ENCODE peak calls at places on chromosome 5, in four cellular contexts. One of them, this sample, is unnamed.

GRCh38 chr5:4873656-4874055 is 266.5 kb upstream of the ADAMTS16 start:
- DNase-seq in HepG2: no peak
- DNase-seq in HCT116: no peak
- DNase-seq in K562: no peak
- DNase-seq in this sample: no peak

GRCh38 chr5:41193462-41194166 is 19.7 kb downstream of the C6 start:
- DNase-seq in HCT116: no peak
- DNase-seq in K562: no peak
- DNase-seq in HepG2: peak
- DNase-seq in this sample: no peak

GRCh38 chr5:36442352-36442751 is 140.7 kb upstream of the RANBP3L start:
- DNase-seq in HepG2: peak
- DNase-seq in HCT116: no peak
- DNase-seq in K562: peak
- DNase-seq in this sample: no peak

GRCh38 chr5:10030219-10030831 is 219.4 kb downstream of the ATPSCKMT start:
- DNase-seq in HepG2: peak
- DNase-seq in HCT116: peak
- DNase-seq in K562: peak
- DNase-seq in this sample: no peak

GRCh38 chr5:126597156-126597555 is 2.1 kb upstream of the ALDH7A1 start:
- DNase-seq in HCT116: no peak
- DNase-seq in HepG2: peak
- DNase-seq in K562: no peak
- DNase-seq in this sample: peak

GRCh38 chr5:6516823-6517222 is 68.2 kb downstream of the UBE2QL1 start:
- DNase-seq in K562: peak
- DNase-seq in HCT116: no peak
- DNase-seq in HepG2: no peak
- DNase-seq in this sample: no peak

GRCh38 chr5:65142511-65143011 is 339.2 kb downstream of the ADAMTS6 start:
- DNase-seq in HepG2: no peak
- DNase-seq in K562: no peak
- DNase-seq in HCT116: no peak
- DNase-seq in this sample: no peak

GRCh38 chr5:98514106-98514665 is 259.3 kb upstream of the RGMB start:
- DNase-seq in K562: no peak
- DNase-seq in HepG2: no peak
- DNase-seq in HCT116: no peak
- DNase-seq in this sample: no peak

GRCh38 chr5:179206366-179206765 is 138.9 kb downstream of the ADAMTS2 start:
- DNase-seq in HCT116: no peak
- DNase-seq in K562: no peak
- DNase-seq in HepG2: no peak
- DNase-seq in this sample: no peak

GRCh38 chr5:14501353-14502162 is 80.0 kb upstream of the OTULINL start:
- DNase-seq in K562: no peak
- DNase-seq in HepG2: no peak
- DNase-seq in HCT116: no peak
- DNase-seq in this sample: no peak

GRCh38 chr5:6714221-6715041 is 1.2 kb downstream of the TENT4A start:
- DNase-seq in HepG2: no peak
- DNase-seq in K562: peak
- DNase-seq in HCT116: no peak
- DNase-seq in this sample: no peak

GRCh38 chr5:123813937-123814624 is 302.1 kb downstream of the CSNK1G3 start:
- DNase-seq in HCT116: no peak
- DNase-seq in K562: no peak
- DNase-seq in HepG2: no peak
- DNase-seq in this sample: peak

GRCh38 chr5:73295447-73295846 is 122.5 kb downstream of the TMEM174 start:
- DNase-seq in K562: no peak
- DNase-seq in HCT116: no peak
- DNase-seq in HepG2: no peak
- DNase-seq in this sample: no peak

GRCh38 chr5:103938151-103938671 is 375.6 kb upstream of the NUDT12 start:
- DNase-seq in K562: no peak
- DNase-seq in HCT116: no peak
- DNase-seq in HepG2: no peak
- DNase-seq in this sample: no peak

DNA sequence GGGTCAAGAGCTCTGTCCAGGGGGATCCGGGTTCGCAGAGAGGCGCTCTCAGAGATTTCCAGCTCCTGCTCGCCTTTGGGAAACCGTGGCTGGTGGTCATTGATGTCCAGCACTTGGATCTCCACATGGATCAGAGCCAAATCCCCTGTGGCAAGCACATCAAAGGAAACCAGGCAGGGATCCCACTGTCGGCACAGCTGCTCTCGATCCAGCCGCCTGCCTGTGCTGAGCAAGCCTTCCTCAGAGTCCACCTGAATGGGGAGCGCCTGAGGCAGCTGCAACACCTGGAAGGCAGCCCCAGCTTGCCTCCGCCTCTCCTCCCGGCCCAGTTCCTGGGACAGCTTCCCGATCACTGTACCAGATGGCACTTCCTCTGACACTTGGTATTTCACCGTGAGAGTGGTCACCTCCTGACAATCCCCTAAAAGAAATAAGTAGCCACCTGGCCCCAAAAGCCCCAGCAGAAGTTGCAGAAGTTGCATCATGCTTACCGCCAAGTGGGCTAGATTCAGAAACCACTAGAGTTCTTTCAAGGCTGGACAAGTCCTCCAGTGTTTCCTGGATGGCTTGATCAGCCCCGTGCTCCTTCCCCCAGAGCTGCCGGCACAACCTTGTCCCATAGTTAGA is 522 bp downstream of the PCDH12 start:
- DNase-seq in HepG2: no peak
- DNase-seq in K562: no peak
- DNase-seq in HCT116: no peak
- DNase-seq in this sample: no peak
- TF ChIP-seq TCF7L2 in HepG2: no peak
- TF ChIP-seq TCF7L2 in K562: no peak
- TF ChIP-seq TCF7L2 in HCT116: no peak
- TF ChIP-seq TCF7L2 in this sample: no peak

DNA sequence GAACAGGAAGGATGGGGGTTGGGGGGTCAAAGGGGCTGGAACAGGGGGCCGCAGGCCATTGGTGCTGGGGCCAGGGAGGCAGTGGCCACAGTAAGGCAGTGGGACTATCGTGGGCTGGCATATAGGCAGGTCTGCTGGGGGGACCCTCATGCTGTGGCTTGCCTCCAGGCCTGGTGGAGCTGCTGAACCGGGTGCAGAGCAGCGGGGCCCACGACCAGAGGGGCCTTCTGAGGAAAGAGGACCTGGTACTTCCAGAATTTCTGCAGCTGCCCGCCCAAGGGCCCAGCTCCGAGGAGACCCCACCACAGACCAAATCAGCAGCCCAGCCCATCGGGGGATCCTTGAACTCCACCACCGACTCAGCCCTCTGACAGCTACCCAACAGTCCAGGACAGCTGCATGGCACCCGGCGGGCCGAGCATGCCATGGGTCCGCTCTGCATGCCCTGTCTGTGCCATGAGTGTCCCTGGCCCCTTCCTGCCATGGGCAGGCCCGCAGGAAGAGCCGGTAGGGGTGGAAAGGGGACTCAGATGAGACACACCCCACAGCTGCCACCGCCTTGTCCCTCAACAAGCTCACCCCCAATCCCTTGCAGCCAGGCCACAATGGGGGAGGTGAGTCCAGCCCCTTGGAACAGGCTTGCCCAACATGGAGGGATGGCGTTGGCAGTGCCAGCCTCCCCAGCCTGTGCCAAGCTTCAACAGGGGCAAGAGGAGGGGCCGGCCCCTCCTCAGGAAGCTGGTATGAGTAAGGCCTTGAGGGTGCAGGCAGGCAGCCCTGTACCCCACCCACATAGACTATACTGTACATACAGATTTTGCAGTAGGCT is 12.3 kb upstream of the SLC34A1 start:
- DNase-seq in HCT116: no peak
- DNase-seq in K562: no peak
- DNase-seq in HepG2: no peak
- DNase-seq in this sample: no peak
- H3K4me3 ChIP-seq in HCT116: peak
- H3K4me3 ChIP-seq in K562: peak
- H3K4me3 ChIP-seq in HepG2: peak
- H3K4me3 ChIP-seq in this sample: peak

GRCh38 chr5:91420879-91421278 is 37.8 kb upstream of the ARRDC3 start:
- DNase-seq in HepG2: no peak
- DNase-seq in K562: no peak
- DNase-seq in HCT116: no peak
- DNase-seq in this sample: no peak
- TF ChIP-seq SIN3A in HepG2: no peak
- TF ChIP-seq SIN3A in K562: no peak
- TF ChIP-seq SIN3A in HCT116: no peak
- TF ChIP-seq SIN3A in this sample: no peak

GRCh38 chr5:77239126-77239741 is 28.8 kb downstream of the PDE8B start:
- DNase-seq in K562: peak
- DNase-seq in HCT116: peak
- DNase-seq in HepG2: peak
- DNase-seq in this sample: no peak
- TF ChIP-seq TCF7L2 in K562: no peak
- TF ChIP-seq TCF7L2 in HCT116: no peak
- TF ChIP-seq TCF7L2 in HepG2: no peak
- TF ChIP-seq TCF7L2 in this sample: no peak

GRCh38 chr5:141411575-141411974 is 1.2 kb upstream of the PCDHGA10 start:
- DNase-seq in K562: no peak
- DNase-seq in HepG2: no peak
- DNase-seq in HCT116: no peak
- DNase-seq in this sample: no peak
- H3K4me3 ChIP-seq in K562: no peak
- H3K4me3 ChIP-seq in HepG2: no peak
- H3K4me3 ChIP-seq in HCT116: no peak
- H3K4me3 ChIP-seq in this sample: no peak

This sample was measured in Panc1.